ENCODE peak calls at places on chromosomes 11 and 22, in five cellular contexts. W, J, G, E and T are unnamed samples.

GRCh38 chr11:119990306-119991021 is 147.4 kb downstream of the TRIM29 start:
- DNase-seq in G (peak), W (no peak), J (no peak), E (peak), T (no peak)

GRCh38 chr11:129323896-129324522 is 51.6 kb upstream of the BARX2 start:
- DNase-seq in E (no peak), G (peak), W (peak), J (no peak), T (peak)

GRCh38 chr11:64607381-64608259 is 16.6 kb downstream of the SLC22A12 start:
- DNase-seq in G (peak), J (peak), W (peak), E (no peak), T (peak)

GRCh38 chr22:22359465-22359864 is 114.9 kb downstream of the VPREB1 start:
- DNase-seq in W (no peak), G (no peak), E (no peak), J (no peak), T (no peak)

GRCh38 chr22:38724926-38725571 is 19.3 kb downstream of the GTPBP1 start:
- DNase-seq in E (no peak), J (peak), W (peak), G (peak), T (peak)

GRCh38 chr22:50398698-50399648 is 55.8 kb downstream of the PPP6R2 start:
- DNase-seq in E (no peak), J (no peak), W (no peak), G (no peak), T (no peak)

GRCh38 chr11:68583047-68583446 is 101.3 kb upstream of the GAL start:
- DNase-seq in E (no peak), W (peak), G (peak), J (no peak), T (no peak)

GRCh38 chr11:64226507-64227051 is 505 bp downstream of the NUDT22 start:
- DNase-seq in G (no peak), J (no peak), W (no peak), E (peak), T (peak)

GRCh38 chr11:105398636-105399035 is 211.2 kb upstream of the GRIA4 start:
- DNase-seq in J (no peak), G (no peak), E (no peak), W (no peak), T (peak)

GRCh38 chr22:31248138-31248745 is 36.1 kb downstream of the LIMK2 start:
- DNase-seq in W (peak), G (peak), E (peak), J (peak), T (peak)

GRCh38 chr22:48488611-48489456 is 1338.8 kb downstream of the BRD1 start:
- DNase-seq in E (no peak), G (no peak), W (no peak), J (peak), T (peak)

GRCh38 chr11:12827929-12828812 is 153.9 kb downstream of the TEAD1 start:
- DNase-seq in W (peak), E (no peak), J (peak), G (peak), T (peak)

GRCh38 chr22:17155941-17156340 is 3.1 kb downstream of the HDHD5 start:
- DNase-seq in E (no peak), W (no peak), G (no peak), J (no peak), T (no peak)

GRCh38 chr11:10658621-10659338 is 34.8 kb downstream of the IRAG1 start:
- DNase-seq in G (no peak), E (no peak), W (no peak), J (no peak), T (no peak)

GRCh38 chr22:39703890-39704658 is 133.5 kb downstream of the CACNA1I start:
- DNase-seq in J (peak), G (peak), E (peak), W (no peak), T (peak)

GRCh38 chr11:32949739-32950138 is 57.1 kb downstream of the QSER1 start:
- DNase-seq in J (no peak), W (no peak), G (no peak), E (no peak), T (no peak)

GRCh38 chr11:35850191-35850590 is 93.7 kb upstream of the LDLRAD3 start:
- DNase-seq in J (no peak), E (no peak), W (no peak), G (no peak), T (no peak)

GRCh38 chr22:36562261-36562835 is 33.4 kb upstream of the EIF3D start:
- DNase-seq in J (no peak), W (peak), E (peak), G (peak), T (no peak)

GRCh38 chr11:14549891-14550290 is 29.7 kb upstream of the PSMA1 start:
- DNase-seq in E (no peak), J (no peak), G (no peak), W (no peak), T (no peak)

GRCh38 chr11:2534131-2534956 is 89.5 kb downstream of the KCNQ1 start:
- DNase-seq in W (no peak), G (no peak), J (no peak), E (peak), T (no peak)

GRCh38 chr11:78200553-78200952 is 11.8 kb downstream of the USP35 start:
- DNase-seq in W (no peak), J (no peak), E (no peak), G (no peak), T (no peak)

GRCh38 chr22:28143206-28143605 is 224.2 kb upstream of the PITPNB start:
- DNase-seq in W (no peak), G (no peak), J (no peak), E (no peak), T (no peak)

GRCh38 chr11:61875698-61876097 is 15.6 kb downstream of the FADS3 start:
- DNase-seq in E (no peak), J (no peak), W (no peak), G (no peak), T (no peak)

GRCh38 chr11:16897460-16898061 is 116.7 kb downstream of the PLEKHA7 start:
- DNase-seq in W (no peak), G (no peak), E (no peak), J (peak), T (peak)

GRCh38 chr11:130166457-130166784 is 6.8 kb downstream of the ST14 start:
- DNase-seq in E (no peak), W (peak), J (no peak), G (peak), T (no peak)

GRCh38 chr11:60720460-60720859 is 4.1 kb upstream of the MS4A18 start:
- DNase-seq in J (no peak), E (no peak), G (no peak), W (no peak), T (no peak)

GRCh38 chr11:10605941-10606381 is 37.5 kb upstream of the LYVE1 start:
- DNase-seq in E (peak), W (peak), J (peak), G (peak), T (peak)

GRCh38 chr11:113468666-113469345 is 6.4 kb downstream of the DRD2 start:
- DNase-seq in W (no peak), G (peak), J (no peak), E (no peak), T (no peak)

GRCh38 chr11:128367573-128367972 is 219.8 kb downstream of the ETS1 start:
- DNase-seq in W (no peak), J (no peak), G (no peak), E (no peak), T (no peak)

GRCh38 chr11:119371778-119372182 is 9.7 kb downstream of the USP2 start:
- DNase-seq in J (no peak), W (no peak), G (no peak), E (peak), T (peak)

GRCh38 chr11:130531061-130531460 is 82.6 kb downstream of the ADAMTS15 start:
- DNase-seq in J (no peak), W (peak), G (peak), E (no peak), T (peak)

GRCh38 chr11:122634507-122634906 is 21.0 kb upstream of the UBASH3B start:
- DNase-seq in W (peak), E (peak), J (peak), G (no peak), T (no peak)
- TF ChIP-seq CTCF in W (no peak), E (no peak), J (no peak), G (no peak), T (no peak)

DNA sequence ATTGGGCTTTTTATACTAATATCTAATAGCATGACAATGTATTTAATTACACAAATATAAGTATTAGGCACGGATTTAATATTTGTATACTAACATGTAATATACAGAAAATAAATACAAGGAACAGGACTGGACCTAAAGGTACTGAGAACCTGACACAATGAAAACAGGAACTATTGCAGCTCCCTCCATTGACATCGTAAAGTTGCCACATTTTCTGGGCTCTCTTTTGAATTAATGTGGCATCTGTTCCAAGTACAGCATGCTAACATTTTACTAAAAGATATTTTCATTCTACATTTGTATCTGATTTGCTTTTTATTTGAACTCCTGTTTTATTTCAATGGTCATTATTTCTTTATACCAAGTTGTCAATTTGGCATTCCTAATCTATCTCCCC is 15.4 kb downstream of the PHF21A start:
- DNase-seq in G (no peak), W (no peak), J (no peak), E (no peak), T (no peak)
- H3K4me3 ChIP-seq in G (no peak), W (no peak), J (no peak), E (no peak), T (no peak)

GRCh38 chr11:117621226-117621625 is 175.8 kb downstream of the DSCAML1 start:
- DNase-seq in G (peak), E (no peak), W (peak), J (no peak), T (peak)
- TF ChIP-seq CTCF in G (peak), E (peak), W (peak), J (peak), T (peak)

GRCh38 chr11:31799794-31800397 is 11.2 kb downstream of the PAX6 start:
- DNase-seq in G (no peak), E (no peak), J (peak), W (no peak), T (no peak)

GRCh38 chr11:31801298-31801702 is 9.8 kb downstream of the PAX6 start:
- DNase-seq in G (no peak), E (no peak), J (peak), W (no peak), T (no peak)

GRCh38 chr11:31802000-31802551 is 9.0 kb downstream of the PAX6 start:
- DNase-seq in G (no peak), E (no peak), W (no peak), J (no peak), T (no peak)

GRCh38 chr11:31799036-31799793 is 11.9 kb downstream of the PAX6 start:
- DNase-seq in E (no peak), W (no peak), J (peak), G (no peak), T (no peak)

GRCh38 chr11:31800398-31801265 is 10.5 kb downstream of the PAX6 start:
- DNase-seq in E (no peak), W (no peak), G (no peak), J (peak), T (no peak)
- H3K4me3 ChIP-seq in E (no peak), W (no peak), G (no peak), J (peak), T (no peak)

GRCh38 chr22:42279425-42280020 is 9.1 kb upstream of the TCF20 start:
- DNase-seq in W (no peak), E (no peak), G (no peak), J (no peak), T (no peak)

GRCh38 chr22:42277232-42277753 is 6.8 kb upstream of the TCF20 start:
- DNase-seq in J (no peak), G (no peak), E (no peak), W (no peak), T (no peak)

GRCh38 chr22:42275970-42276369 is 5.5 kb upstream of the TCF20 start:
- DNase-seq in J (peak), W (no peak), G (no peak), E (no peak), T (peak)

GRCh38 chr22:42280140-42280539 is 9.7 kb upstream of the TCF20 start:
- DNase-seq in G (no peak), E (no peak), J (no peak), W (no peak), T (no peak)

DNA sequence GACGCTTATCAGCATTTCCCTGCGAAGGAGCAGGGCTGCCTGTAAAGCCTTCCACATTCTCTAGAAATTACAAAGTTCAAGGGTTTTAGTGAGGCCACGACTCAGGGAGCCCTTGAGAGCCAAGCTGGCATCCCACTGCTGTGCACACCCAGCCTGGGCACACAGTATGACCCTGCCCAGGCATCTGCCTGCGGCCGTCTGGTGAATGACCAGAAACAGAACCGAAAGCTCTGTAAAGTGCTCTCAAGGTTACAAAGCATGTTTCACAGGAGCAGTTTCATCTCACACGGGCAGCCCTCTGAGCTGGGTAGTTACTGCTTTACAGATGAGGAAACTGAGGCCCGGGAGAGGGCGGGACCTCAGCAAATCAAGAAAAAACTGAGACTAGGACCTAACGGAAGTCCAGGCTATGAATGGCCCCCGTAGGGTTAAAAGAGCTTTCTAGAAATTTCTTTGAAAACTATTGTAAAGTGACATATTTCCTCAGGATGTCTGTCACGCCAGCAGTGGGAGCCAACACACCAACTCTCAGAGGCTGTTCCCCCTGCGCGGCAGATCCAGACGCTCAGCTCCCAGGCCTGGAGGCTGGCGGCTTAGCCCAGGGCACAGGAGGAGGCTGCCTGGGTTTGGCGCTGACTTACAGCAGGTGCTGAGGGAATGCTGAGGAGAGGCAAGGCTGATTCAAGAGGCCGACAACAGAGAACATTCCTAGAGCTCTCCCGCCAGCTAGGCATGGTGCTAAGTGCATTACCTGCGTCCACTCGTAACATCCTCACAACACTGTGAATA is 7.7 kb upstream of the TCF20 start:
- DNase-seq in J (peak), E (no peak), G (peak), W (no peak), T (peak)
- TF ChIP-seq CTCF in J (peak), E (no peak), G (peak), W (peak), T (peak)

GRCh38 chr11:76673164-76674142 is 2.9 kb upstream of the LRRC32 start:
- DNase-seq in G (no peak), W (no peak), E (peak), J (no peak), T (no peak)
- H3K4me3 ChIP-seq in G (no peak), W (no peak), E (no peak), J (no peak), T (no peak)

GRCh38 chr11:133745791-133746190 is 99.5 kb downstream of the SPATA19 start:
- DNase-seq in W (no peak), G (no peak), E (no peak), J (no peak), T (no peak)
- TF ChIP-seq CTCF in W (no peak), G (no peak), E (no peak), J (no peak), T (no peak)

GRCh38 chr22:25111579-25112517 is 87.8 kb upstream of the CRYBB3 start:
- DNase-seq in G (no peak), J (no peak), E (peak), W (no peak), T (no peak)
- H3K4me3 ChIP-seq in G (peak), J (peak), E (peak), W (peak), T (peak)

GRCh38 chr11:5553347-5553746 is 5.0 kb upstream of the OR52H1 start:
- DNase-seq in E (no peak), W (no peak), G (no peak), J (no peak), T (no peak)
- TF ChIP-seq CTCF in E (no peak), W (peak), G (peak), J (peak), T (no peak)